ENCODE peak calls at places on chromosomes 1 and 21, in nine cellular contexts. One of them, this sample, is unnamed.

GRCh38 chr1:112402682-112403643 is 6.9 kb downstream of the CTTNBP2NL start:
- DNase-seq in foreskin fibroblast: peak; percentile 31
- DNase-seq in fibroblast of mammary gland: peak; percentile 41
- DNase-seq in Ammon's horn: no peak
- DNase-seq in NCI-H1092 treated with DMSO at 0.1 percent for 48 hours: no peak
- DNase-seq in RWPE1: no peak
- DNase-seq in activated CD8-positive, alpha-beta memory T cell treated with anti-CD3 and anti-CD28 coated beads for 48 hours: no peak
- DNase-seq in iPS-NIHi11: no peak
- DNase-seq in astrocyte of the spinal cord: peak; percentile 30
- DNase-seq in this sample: no peak

GRCh38 chr1:201348211-201348566 is 29.3 kb downstream of the TNNT2 start:
- DNase-seq in foreskin fibroblast: peak; percentile 33
- DNase-seq in fibroblast of mammary gland: peak; percentile 65
- DNase-seq in Ammon's horn: no peak
- DNase-seq in NCI-H1092 treated with DMSO at 0.1 percent for 48 hours: peak; percentile 22
- DNase-seq in RWPE1: peak; percentile 91
- DNase-seq in activated CD8-positive, alpha-beta memory T cell treated with anti-CD3 and anti-CD28 coated beads for 48 hours: no peak
- DNase-seq in iPS-NIHi11: peak; percentile 92
- DNase-seq in astrocyte of the spinal cord: peak; percentile 45
- DNase-seq in this sample: peak; percentile 80

GRCh38 chr21:42027804-42028753 is 17.9 kb upstream of the ZBTB21 start:
- DNase-seq in foreskin fibroblast: no peak
- DNase-seq in fibroblast of mammary gland: no peak
- DNase-seq in Ammon's horn: peak; percentile 60
- DNase-seq in NCI-H1092 treated with DMSO at 0.1 percent for 48 hours: no peak
- DNase-seq in RWPE1: no peak
- DNase-seq in activated CD8-positive, alpha-beta memory T cell treated with anti-CD3 and anti-CD28 coated beads for 48 hours: no peak
- DNase-seq in iPS-NIHi11: no peak
- DNase-seq in astrocyte of the spinal cord: no peak
- DNase-seq in this sample: no peak

GRCh38 chr1:117268926-117269378 is 58.2 kb upstream of the VTCN1 start:
- DNase-seq in foreskin fibroblast: no peak
- DNase-seq in fibroblast of mammary gland: no peak
- DNase-seq in Ammon's horn: no peak
- DNase-seq in NCI-H1092 treated with DMSO at 0.1 percent for 48 hours: no peak
- DNase-seq in RWPE1: no peak
- DNase-seq in activated CD8-positive, alpha-beta memory T cell treated with anti-CD3 and anti-CD28 coated beads for 48 hours: no peak
- DNase-seq in iPS-NIHi11: peak; percentile 70
- DNase-seq in astrocyte of the spinal cord: no peak
- DNase-seq in this sample: peak; percentile 50

GRCh38 chr1:1124786-1125642 is 9.1 kb upstream of the C1orf159 start:
- DNase-seq in foreskin fibroblast: no peak
- DNase-seq in fibroblast of mammary gland: no peak
- DNase-seq in Ammon's horn: no peak
- DNase-seq in NCI-H1092 treated with DMSO at 0.1 percent for 48 hours: no peak
- DNase-seq in RWPE1: no peak
- DNase-seq in activated CD8-positive, alpha-beta memory T cell treated with anti-CD3 and anti-CD28 coated beads for 48 hours: no peak
- DNase-seq in iPS-NIHi11: no peak
- DNase-seq in astrocyte of the spinal cord: no peak
- DNase-seq in this sample: peak; percentile 31

GRCh38 chr1:56644064-56644940 is 812 bp upstream of the PRKAA2 start:
- DNase-seq in foreskin fibroblast: peak; percentile 20
- DNase-seq in fibroblast of mammary gland: no peak
- DNase-seq in Ammon's horn: peak; percentile 6
- DNase-seq in NCI-H1092 treated with DMSO at 0.1 percent for 48 hours: peak; percentile 15
- DNase-seq in RWPE1: peak; percentile 6
- DNase-seq in activated CD8-positive, alpha-beta memory T cell treated with anti-CD3 and anti-CD28 coated beads for 48 hours: no peak
- DNase-seq in iPS-NIHi11: peak; percentile 30
- DNase-seq in astrocyte of the spinal cord: peak; percentile 19
- DNase-seq in this sample: no peak

GRCh38 chr1:68128157-68128556 is 77.7 kb upstream of the DIRAS3 start:
- DNase-seq in foreskin fibroblast: peak; percentile 30
- DNase-seq in fibroblast of mammary gland: peak; percentile 37
- DNase-seq in Ammon's horn: no peak
- DNase-seq in NCI-H1092 treated with DMSO at 0.1 percent for 48 hours: no peak
- DNase-seq in RWPE1: no peak
- DNase-seq in activated CD8-positive, alpha-beta memory T cell treated with anti-CD3 and anti-CD28 coated beads for 48 hours: no peak
- DNase-seq in iPS-NIHi11: no peak
- DNase-seq in astrocyte of the spinal cord: peak; percentile 81
- DNase-seq in this sample: no peak

GRCh38 chr1:24069817-24070216 is 42.1 kb downstream of the MYOM3 start:
- DNase-seq in foreskin fibroblast: no peak
- DNase-seq in fibroblast of mammary gland: no peak
- DNase-seq in Ammon's horn: no peak
- DNase-seq in NCI-H1092 treated with DMSO at 0.1 percent for 48 hours: no peak
- DNase-seq in RWPE1: no peak
- DNase-seq in activated CD8-positive, alpha-beta memory T cell treated with anti-CD3 and anti-CD28 coated beads for 48 hours: no peak
- DNase-seq in iPS-NIHi11: no peak
- DNase-seq in astrocyte of the spinal cord: no peak
- DNase-seq in this sample: no peak

GRCh38 chr1:38061290-38061689 is 14.7 kb upstream of the POU3F1 start:
- DNase-seq in foreskin fibroblast: no peak
- DNase-seq in fibroblast of mammary gland: no peak
- DNase-seq in Ammon's horn: no peak
- DNase-seq in NCI-H1092 treated with DMSO at 0.1 percent for 48 hours: no peak
- DNase-seq in RWPE1: no peak
- DNase-seq in activated CD8-positive, alpha-beta memory T cell treated with anti-CD3 and anti-CD28 coated beads for 48 hours: no peak
- DNase-seq in iPS-NIHi11: no peak
- DNase-seq in astrocyte of the spinal cord: no peak
- DNase-seq in this sample: no peak

GRCh38 chr1:181086926-181087325 is 1.6 kb upstream of the IER5 start:
- DNase-seq in foreskin fibroblast: peak; percentile 64
- DNase-seq in fibroblast of mammary gland: peak; percentile 87
- DNase-seq in Ammon's horn: no peak
- DNase-seq in NCI-H1092 treated with DMSO at 0.1 percent for 48 hours: no peak
- DNase-seq in RWPE1: peak; percentile 54
- DNase-seq in activated CD8-positive, alpha-beta memory T cell treated with anti-CD3 and anti-CD28 coated beads for 48 hours: no peak
- DNase-seq in iPS-NIHi11: no peak
- DNase-seq in astrocyte of the spinal cord: no peak
- DNase-seq in this sample: no peak

GRCh38 chr1:186763107-186763506 is 65.6 kb upstream of the PLA2G4A start:
- DNase-seq in foreskin fibroblast: peak; percentile 41
- DNase-seq in fibroblast of mammary gland: peak; percentile 25
- DNase-seq in Ammon's horn: no peak
- DNase-seq in NCI-H1092 treated with DMSO at 0.1 percent for 48 hours: no peak
- DNase-seq in RWPE1: no peak
- DNase-seq in activated CD8-positive, alpha-beta memory T cell treated with anti-CD3 and anti-CD28 coated beads for 48 hours: no peak
- DNase-seq in iPS-NIHi11: no peak
- DNase-seq in astrocyte of the spinal cord: peak; percentile 81
- DNase-seq in this sample: no peak

GRCh38 chr1:97174039-97174704 is 452.6 kb downstream of the PTBP2 start:
- DNase-seq in foreskin fibroblast: no peak
- DNase-seq in fibroblast of mammary gland: no peak
- DNase-seq in Ammon's horn: no peak
- DNase-seq in NCI-H1092 treated with DMSO at 0.1 percent for 48 hours: no peak
- DNase-seq in RWPE1: no peak
- DNase-seq in activated CD8-positive, alpha-beta memory T cell treated with anti-CD3 and anti-CD28 coated beads for 48 hours: no peak
- DNase-seq in iPS-NIHi11: peak; percentile 8
- DNase-seq in astrocyte of the spinal cord: no peak
- DNase-seq in this sample: no peak

GRCh38 chr1:110197905-110198629 is 12.0 kb upstream of the KCNC4 start:
- DNase-seq in foreskin fibroblast: no peak
- DNase-seq in fibroblast of mammary gland: no peak
- DNase-seq in Ammon's horn: no peak
- DNase-seq in NCI-H1092 treated with DMSO at 0.1 percent for 48 hours: no peak
- DNase-seq in RWPE1: no peak
- DNase-seq in activated CD8-positive, alpha-beta memory T cell treated with anti-CD3 and anti-CD28 coated beads for 48 hours: no peak
- DNase-seq in iPS-NIHi11: no peak
- DNase-seq in astrocyte of the spinal cord: no peak
- DNase-seq in this sample: no peak

GRCh38 chr1:1041092-1041503 is 21.2 kb downstream of the AGRN start:
- DNase-seq in foreskin fibroblast: no peak
- DNase-seq in fibroblast of mammary gland: no peak
- DNase-seq in Ammon's horn: no peak
- DNase-seq in NCI-H1092 treated with DMSO at 0.1 percent for 48 hours: no peak
- DNase-seq in RWPE1: no peak
- DNase-seq in activated CD8-positive, alpha-beta memory T cell treated with anti-CD3 and anti-CD28 coated beads for 48 hours: no peak
- DNase-seq in iPS-NIHi11: peak; percentile 94
- DNase-seq in astrocyte of the spinal cord: no peak
- DNase-seq in this sample: no peak

GRCh38 chr1:186164773-186165172 is 210.3 kb downstream of the TPR start:
- DNase-seq in foreskin fibroblast: no peak
- DNase-seq in fibroblast of mammary gland: no peak
- DNase-seq in Ammon's horn: no peak
- DNase-seq in NCI-H1092 treated with DMSO at 0.1 percent for 48 hours: no peak
- DNase-seq in RWPE1: no peak
- DNase-seq in activated CD8-positive, alpha-beta memory T cell treated with anti-CD3 and anti-CD28 coated beads for 48 hours: no peak
- DNase-seq in iPS-NIHi11: no peak
- DNase-seq in astrocyte of the spinal cord: no peak
- DNase-seq in this sample: no peak

GRCh38 chr21:34693192-34693810 is 24.5 kb downstream of the CLIC6 start:
- DNase-seq in foreskin fibroblast: peak; percentile 44
- DNase-seq in fibroblast of mammary gland: peak; percentile 80
- DNase-seq in Ammon's horn: peak; percentile 65
- DNase-seq in NCI-H1092 treated with DMSO at 0.1 percent for 48 hours: peak; percentile 80
- DNase-seq in RWPE1: peak; percentile 55
- DNase-seq in activated CD8-positive, alpha-beta memory T cell treated with anti-CD3 and anti-CD28 coated beads for 48 hours: no peak
- DNase-seq in iPS-NIHi11: peak; percentile 73
- DNase-seq in astrocyte of the spinal cord: peak; percentile 55
- DNase-seq in this sample: peak; percentile 49

GRCh38 chr21:41678016-41678935 is 88.6 kb downstream of the RIPK4 start:
- DNase-seq in foreskin fibroblast: no peak
- DNase-seq in fibroblast of mammary gland: no peak
- DNase-seq in Ammon's horn: no peak
- DNase-seq in NCI-H1092 treated with DMSO at 0.1 percent for 48 hours: peak; percentile 70
- DNase-seq in RWPE1: peak; percentile 80
- DNase-seq in activated CD8-positive, alpha-beta memory T cell treated with anti-CD3 and anti-CD28 coated beads for 48 hours: no peak
- DNase-seq in iPS-NIHi11: no peak
- DNase-seq in astrocyte of the spinal cord: peak; percentile 59
- DNase-seq in this sample: peak; percentile 76

GRCh38 chr1:115440733-115441132 is 102.7 kb upstream of the NGF start:
- DNase-seq in foreskin fibroblast: no peak
- DNase-seq in fibroblast of mammary gland: no peak
- DNase-seq in Ammon's horn: no peak
- DNase-seq in NCI-H1092 treated with DMSO at 0.1 percent for 48 hours: no peak
- DNase-seq in RWPE1: no peak
- DNase-seq in activated CD8-positive, alpha-beta memory T cell treated with anti-CD3 and anti-CD28 coated beads for 48 hours: no peak
- DNase-seq in iPS-NIHi11: no peak
- DNase-seq in astrocyte of the spinal cord: no peak
- DNase-seq in this sample: no peak

This sample was measured in Calu3.